ENCODE peak calls at places on chromosomes 13 and 19, in five cellular contexts. H is Peyer's patch; L is AML-193; F is GM23338; O is activated CD4-positive, alpha-beta T cell treated with anti-CD3 and anti-CD28 coated beads for 48 hours. K is an unnamed sample.
A peak's percentile ranks its signal among the peaks of the same experiment; 100 is the strongest.

GRCh38 chr13:42272115-42272756 is at the start of gene AKAP11:
- DNase-seq in H (peak; percentile 54), L (peak; percentile 55), F (peak; percentile 73), O (peak; percentile 66), K (peak; percentile 68)

GRCh38 chr19:40141546-40141945 is 49.7 kb upstream of the MAP3K10 start:
- DNase-seq in H (no peak), L (no peak), F (no peak), O (no peak), K (no peak)

GRCh38 chr13:102872531-102872930 is 26.7 kb downstream of the ERCC5 start:
- DNase-seq in H (no peak), L (no peak), F (no peak), O (no peak), K (no peak)

GRCh38 chr13:30892966-30893365 is 13.1 kb upstream of the MEDAG start:
- DNase-seq in H (no peak), L (no peak), F (peak; percentile 87), O (peak; percentile 64), K (no peak)

GRCh38 chr19:612941-613340 is 20.4 kb downstream of the POLRMT start:
- DNase-seq in H (no peak), L (no peak), F (no peak), O (no peak), K (no peak)

GRCh38 chr19:34179066-34179465 is 6.8 kb downstream of the LSM14A start:
- DNase-seq in H (no peak), L (no peak), F (no peak), O (no peak), K (no peak)

GRCh38 chr13:35549481-35549880 is 73.0 kb upstream of the MAB21L1 start:
- DNase-seq in H (no peak), L (peak; percentile 27), F (no peak), O (no peak), K (no peak)

GRCh38 chr13:74077847-74078246 is 56.4 kb downstream of the KLF12 start:
- DNase-seq in H (no peak), L (no peak), F (no peak), O (no peak), K (no peak)

GRCh38 chr19:5200844-5201243 is 139.8 kb downstream of the PTPRS start:
- DNase-seq in H (no peak), L (no peak), F (no peak), O (no peak), K (no peak)

GRCh38 chr13:112965573-112966115 is 3.4 kb upstream of the MCF2L start:
- DNase-seq in H (no peak), L (no peak), F (no peak), O (no peak), K (no peak)

GRCh38 chr19:30780456-30780855 is 408.3 kb downstream of the ZNF536 start:
- DNase-seq in H (no peak), L (no peak), F (no peak), O (no peak), K (no peak)

GRCh38 chr13:110236831-110237261 is 70.1 kb downstream of the COL4A1 start:
- DNase-seq in H (no peak), L (no peak), F (no peak), O (no peak), K (no peak)

GRCh38 chr19:1276620-1277007 is 1.3 kb downstream of the FAM174C start:
- DNase-seq in H (peak; percentile 42), L (no peak), F (no peak), O (peak; percentile 60), K (no peak)

GRCh38 chr13:103308700-103309099 is 242.5 kb upstream of the SLC10A2 start:
- DNase-seq in H (no peak), L (no peak), F (no peak), O (no peak), K (no peak)

GRCh38 chr13:23847545-23847944 is 41.7 kb downstream of the MIPEP start:
- DNase-seq in H (no peak), L (no peak), F (no peak), O (no peak), K (no peak)

GRCh38 chr13:94702181-94703041 is 9.9 kb downstream of the SOX21 start:
- DNase-seq in H (no peak), L (no peak), F (peak; percentile 55), O (peak; percentile 11), K (no peak)

GRCh38 chr13:31846182-31846938 is 107.0 kb downstream of the RXFP2 start:
- DNase-seq in H (peak; percentile 44), L (peak; percentile 88), F (peak; percentile 94), O (peak; percentile 65), K (peak; percentile 89)

GRCh38 chr19:42113641-42114348 is 18.5 kb downstream of the POU2F2 start:
- DNase-seq in H (peak; percentile 78), L (no peak), F (peak; percentile 65), O (no peak), K (no peak)

GRCh38 chr13:42777476-42777875 is 3.9 kb upstream of the FAM216B start:
- DNase-seq in H (no peak), L (no peak), F (no peak), O (no peak), K (no peak)

K was measured in GDM1.